ENCODE peak calls at places on chromosomes 16 and 17, in nine cellular contexts. M, J, A, R, S, D, G, N and I are unnamed samples.

GRCh38 chr16:77971306-77972131 is 50.8 kb upstream of the CLEC3A start:
- DNase-seq in G (peak; percentile 88), S (peak; percentile 88), R (peak; percentile 72), D (peak; percentile 80), M (peak; percentile 91), A (peak; percentile 70), N (peak; percentile 90), J (peak; percentile 11), I (peak; percentile 68)

GRCh38 chr17:50564916-50565315 is 4.4 kb downstream of the CACNA1G start:
- DNase-seq in G (no peak), D (no peak), M (no peak), S (peak; percentile 20), N (no peak), J (peak; percentile 45), A (peak; percentile 85), R (no peak), I (peak; percentile 37)

GRCh38 chr17:31802502-31802901 is 56.5 kb downstream of the COPRS start:
- DNase-seq in M (no peak), G (no peak), J (no peak), N (no peak), A (no peak), D (no peak), R (no peak), S (no peak), I (no peak)

GRCh38 chr17:5665164-5665563 is 80.9 kb upstream of the NLRP1 start:
- DNase-seq in G (no peak), J (no peak), M (peak; percentile 86), S (no peak), N (no peak), A (no peak), R (no peak), D (no peak), I (no peak)

GRCh38 chr16:86444274-86445060 is 65.9 kb upstream of the FOXF1 start:
- DNase-seq in J (no peak), N (no peak), A (no peak), D (no peak), S (peak; percentile 56), G (peak; percentile 56), M (no peak), R (no peak), I (no peak)

GRCh38 chr16:89037261-89038152 is 56.1 kb upstream of the ACSF3 start:
- DNase-seq in A (peak; percentile 75), D (peak; percentile 60), N (peak; percentile 20), G (peak; percentile 79), M (peak; percentile 19), J (no peak), R (no peak), S (peak; percentile 60), I (peak; percentile 32)

GRCh38 chr17:81952792-81953228 is 5.8 kb upstream of the MYADML2 start:
- DNase-seq in M (no peak), S (no peak), R (no peak), J (no peak), G (no peak), A (no peak), N (no peak), D (no peak), I (no peak)

GRCh38 chr16:2981899-2982250 is 1.6 kb upstream of the PKMYT1 start:
- DNase-seq in M (no peak), A (no peak), J (no peak), S (no peak), G (no peak), D (no peak), N (no peak), R (no peak), I (no peak)

GRCh38 chr17:56038136-56038535 is 115.1 kb upstream of the ANKFN1 start:
- DNase-seq in M (no peak), D (no peak), A (no peak), R (no peak), G (no peak), S (no peak), N (no peak), J (no peak), I (no peak)

GRCh38 chr17:63276376-63276775 is 169.7 kb downstream of the CYB561 start:
- DNase-seq in R (no peak), J (no peak), D (no peak), S (no peak), N (no peak), G (no peak), A (no peak), M (no peak), I (no peak)